ENCODE peak calls at places on chromosome 20, in six cellular contexts. One of them, this sample, is unnamed.

GRCh38 chr20:45034436-45034835 is 66.5 kb downstream of the KCNS1 start:
- DNase-seq in esophagus squamous epithelium: no peak
- DNase-seq in H54: no peak
- DNase-seq in A549: no peak
- DNase-seq in heart left ventricle: no peak
- DNase-seq in tibial nerve: no peak
- DNase-seq in this sample: no peak

GRCh38 chr20:24700166-24700860 is 230.9 kb downstream of the SYNDIG1 start:
- DNase-seq in tibial nerve: no peak
- DNase-seq in H54: no peak
- DNase-seq in A549: no peak
- DNase-seq in heart left ventricle: no peak
- DNase-seq in esophagus squamous epithelium: no peak
- DNase-seq in this sample: no peak

GRCh38 chr20:59988141-59988540 is 29.9 kb downstream of the CDH26 start:
- DNase-seq in heart left ventricle: no peak
- DNase-seq in tibial nerve: no peak
- DNase-seq in H54: peak
- DNase-seq in esophagus squamous epithelium: no peak
- DNase-seq in A549: peak
- DNase-seq in this sample: no peak

GRCh38 chr20:34083137-34083536 is 28.9 kb downstream of the EIF2S2 start:
- DNase-seq in A549: no peak
- DNase-seq in H54: peak
- DNase-seq in esophagus squamous epithelium: no peak
- DNase-seq in tibial nerve: peak
- DNase-seq in heart left ventricle: peak
- DNase-seq in this sample: peak

GRCh38 chr20:19868383-19868782 is 110.3 kb downstream of the RIN2 start:
- DNase-seq in tibial nerve: no peak
- DNase-seq in H54: no peak
- DNase-seq in A549: no peak
- DNase-seq in esophagus squamous epithelium: no peak
- DNase-seq in heart left ventricle: no peak
- DNase-seq in this sample: no peak

GRCh38 chr20:40966516-40967185 is 62.0 kb upstream of the TOP1 start:
- DNase-seq in esophagus squamous epithelium: no peak
- DNase-seq in heart left ventricle: no peak
- DNase-seq in tibial nerve: no peak
- DNase-seq in A549: no peak
- DNase-seq in H54: no peak
- DNase-seq in this sample: no peak

GRCh38 chr20:23823621-23824324 is 2.8 kb downstream of the CST2 start:
- DNase-seq in A549: no peak
- DNase-seq in heart left ventricle: no peak
- DNase-seq in H54: no peak
- DNase-seq in tibial nerve: no peak
- DNase-seq in esophagus squamous epithelium: no peak
- DNase-seq in this sample: no peak

GRCh38 chr20:6381887-6382286 is 259.1 kb upstream of the FERMT1 start:
- DNase-seq in tibial nerve: no peak
- DNase-seq in esophagus squamous epithelium: no peak
- DNase-seq in H54: no peak
- DNase-seq in heart left ventricle: no peak
- DNase-seq in A549: no peak
- DNase-seq in this sample: no peak

GRCh38 chr20:61162506-61162905 is 89.6 kb upstream of the CDH4 start:
- DNase-seq in tibial nerve: no peak
- DNase-seq in esophagus squamous epithelium: no peak
- DNase-seq in heart left ventricle: no peak
- DNase-seq in H54: no peak
- DNase-seq in A549: no peak
- DNase-seq in this sample: no peak

GRCh38 chr20:45061244-45061643 is 39.7 kb downstream of the KCNS1 start:
- DNase-seq in esophagus squamous epithelium: no peak
- DNase-seq in H54: peak
- DNase-seq in A549: peak
- DNase-seq in tibial nerve: no peak
- DNase-seq in heart left ventricle: no peak
- DNase-seq in this sample: no peak

GRCh38 chr20:5118220-5119142 is 1.3 kb downstream of the PCNA start:
- DNase-seq in esophagus squamous epithelium: no peak
- DNase-seq in tibial nerve: no peak
- DNase-seq in H54: no peak
- DNase-seq in heart left ventricle: no peak
- DNase-seq in A549: no peak
- DNase-seq in this sample: no peak

GRCh38 chr20:25308083-25308491 is 60.2 kb downstream of the PYGB start:
- DNase-seq in H54: no peak
- DNase-seq in tibial nerve: no peak
- DNase-seq in esophagus squamous epithelium: no peak
- DNase-seq in A549: no peak
- DNase-seq in heart left ventricle: no peak
- DNase-seq in this sample: no peak

GRCh38 chr20:16501236-16501635 is 72.0 kb downstream of the KIF16B start:
- DNase-seq in heart left ventricle: no peak
- DNase-seq in A549: no peak
- DNase-seq in tibial nerve: no peak
- DNase-seq in H54: no peak
- DNase-seq in esophagus squamous epithelium: no peak
- DNase-seq in this sample: no peak

GRCh38 chr20:7817286-7817685 is 123.0 kb downstream of the HAO1 start:
- DNase-seq in heart left ventricle: no peak
- DNase-seq in tibial nerve: no peak
- DNase-seq in H54: no peak
- DNase-seq in A549: no peak
- DNase-seq in esophagus squamous epithelium: no peak
- DNase-seq in this sample: no peak

GRCh38 chr20:18632196-18632789 is 44.4 kb downstream of the DTD1 start:
- DNase-seq in tibial nerve: peak
- DNase-seq in A549: peak
- DNase-seq in heart left ventricle: peak
- DNase-seq in H54: peak
- DNase-seq in esophagus squamous epithelium: no peak
- DNase-seq in this sample: peak

GRCh38 chr20:48339147-48339985 is 488.4 kb downstream of the PREX1 start:
- DNase-seq in A549: peak
- DNase-seq in H54: peak
- DNase-seq in tibial nerve: no peak
- DNase-seq in esophagus squamous epithelium: no peak
- DNase-seq in heart left ventricle: no peak
- DNase-seq in this sample: no peak

GRCh38 chr20:334578-334977 is 9.2 kb downstream of the SOX12 start:
- DNase-seq in tibial nerve: no peak
- DNase-seq in esophagus squamous epithelium: no peak
- DNase-seq in A549: no peak
- DNase-seq in heart left ventricle: no peak
- DNase-seq in H54: no peak
- DNase-seq in this sample: no peak

GRCh38 chr20:7859371-7859802 is 80.9 kb downstream of the HAO1 start:
- DNase-seq in tibial nerve: no peak
- DNase-seq in esophagus squamous epithelium: no peak
- DNase-seq in H54: no peak
- DNase-seq in heart left ventricle: no peak
- DNase-seq in A549: no peak
- DNase-seq in this sample: no peak

GRCh38 chr20:52015155-52015554 is 176.4 kb downstream of the ZFP64 start:
- DNase-seq in A549: no peak
- DNase-seq in H54: no peak
- DNase-seq in heart left ventricle: no peak
- DNase-seq in esophagus squamous epithelium: no peak
- DNase-seq in tibial nerve: no peak
- DNase-seq in this sample: no peak

GRCh38 chr20:4957939-4958362 is 43.4 kb downstream of the SLC23A2 start:
- DNase-seq in A549: no peak
- DNase-seq in heart left ventricle: no peak
- DNase-seq in esophagus squamous epithelium: no peak
- DNase-seq in H54: no peak
- DNase-seq in tibial nerve: no peak
- DNase-seq in this sample: no peak

GRCh38 chr20:41872986-41873385 is 254.8 kb upstream of the CHD6 start:
- DNase-seq in tibial nerve: no peak
- DNase-seq in A549: no peak
- DNase-seq in esophagus squamous epithelium: no peak
- DNase-seq in heart left ventricle: no peak
- DNase-seq in H54: no peak
- DNase-seq in this sample: no peak

GRCh38 chr20:461254-462198 is 807 bp downstream of the TBC1D20 start:
- DNase-seq in tibial nerve: peak
- DNase-seq in H54: peak
- DNase-seq in heart left ventricle: peak
- DNase-seq in A549: peak
- DNase-seq in esophagus squamous epithelium: no peak
- DNase-seq in this sample: peak

GRCh38 chr20:21505161-21505809 is 8.6 kb downstream of the NKX2-2 start:
- DNase-seq in heart left ventricle: peak
- DNase-seq in esophagus squamous epithelium: no peak
- DNase-seq in tibial nerve: peak
- DNase-seq in H54: peak
- DNase-seq in A549: peak
- DNase-seq in this sample: peak

GRCh38 chr20:29873946-29874345 is 1383.5 kb upstream of the DEFB115 start:
- DNase-seq in heart left ventricle: peak
- DNase-seq in esophagus squamous epithelium: no peak
- DNase-seq in H54: no peak
- DNase-seq in tibial nerve: no peak
- DNase-seq in A549: no peak
- DNase-seq in this sample: peak

GRCh38 chr20:2162823-2163166 is 61.2 kb downstream of the STK35 start:
- DNase-seq in A549: no peak
- DNase-seq in tibial nerve: no peak
- DNase-seq in esophagus squamous epithelium: no peak
- DNase-seq in H54: no peak
- DNase-seq in heart left ventricle: no peak
- DNase-seq in this sample: no peak

GRCh38 chr20:44653536-44653935 is 2.0 kb upstream of the ADA start:
- DNase-seq in tibial nerve: no peak
- DNase-seq in heart left ventricle: no peak
- DNase-seq in A549: no peak
- DNase-seq in esophagus squamous epithelium: no peak
- DNase-seq in H54: no peak
- DNase-seq in this sample: no peak

GRCh38 chr20:33653218-33653899 is 8.8 kb upstream of the C20orf144 start:
- DNase-seq in tibial nerve: no peak
- DNase-seq in heart left ventricle: peak
- DNase-seq in esophagus squamous epithelium: no peak
- DNase-seq in A549: peak
- DNase-seq in H54: no peak
- DNase-seq in this sample: no peak

GRCh38 chr20:1330075-1330830 is 1.3 kb upstream of the SDCBP2 start:
- DNase-seq in H54: no peak
- DNase-seq in A549: no peak
- DNase-seq in esophagus squamous epithelium: no peak
- DNase-seq in tibial nerve: no peak
- DNase-seq in heart left ventricle: peak
- DNase-seq in this sample: peak

GRCh38 chr20:48797850-48798747 is 29.7 kb downstream of the PREX1 start:
- DNase-seq in tibial nerve: no peak
- DNase-seq in A549: no peak
- DNase-seq in esophagus squamous epithelium: no peak
- DNase-seq in heart left ventricle: no peak
- DNase-seq in H54: no peak
- DNase-seq in this sample: no peak

GRCh38 chr20:24382330-24382729 is 87.1 kb upstream of the SYNDIG1 start:
- DNase-seq in esophagus squamous epithelium: no peak
- DNase-seq in H54: no peak
- DNase-seq in tibial nerve: no peak
- DNase-seq in A549: no peak
- DNase-seq in heart left ventricle: no peak
- DNase-seq in this sample: no peak

GRCh38 chr20:20743511-20744169 is 31.2 kb upstream of the RALGAPA2 start:
- DNase-seq in heart left ventricle: peak
- DNase-seq in tibial nerve: peak
- DNase-seq in A549: no peak
- DNase-seq in H54: no peak
- DNase-seq in esophagus squamous epithelium: no peak
- DNase-seq in this sample: peak

GRCh38 chr20:38446441-38447209 is 11.5 kb upstream of the SNHG17 start:
- DNase-seq in A549: peak
- DNase-seq in H54: peak
- DNase-seq in esophagus squamous epithelium: peak
- DNase-seq in tibial nerve: peak
- DNase-seq in heart left ventricle: peak
- DNase-seq in this sample: peak
- TF ChIP-seq POLR2A in A549: peak
- TF ChIP-seq POLR2A in H54: peak
- TF ChIP-seq POLR2A in esophagus squamous epithelium: peak
- TF ChIP-seq POLR2A in tibial nerve: peak
- TF ChIP-seq POLR2A in heart left ventricle: peak
- TF ChIP-seq POLR2A in this sample: peak

GRCh38 chr20:50288128-50288623 is 97.5 kb downstream of the CEBPB start:
- DNase-seq in esophagus squamous epithelium: no peak
- DNase-seq in tibial nerve: no peak
- DNase-seq in A549: no peak
- DNase-seq in H54: no peak
- DNase-seq in heart left ventricle: no peak
- DNase-seq in this sample: no peak

GRCh38 chr20:50287512-50287911 is 96.9 kb downstream of the CEBPB start:
- DNase-seq in A549: no peak
- DNase-seq in esophagus squamous epithelium: no peak
- DNase-seq in heart left ventricle: no peak
- DNase-seq in H54: no peak
- DNase-seq in tibial nerve: no peak
- DNase-seq in this sample: no peak

GRCh38 chr20:50286174-50286511 is 95.5 kb downstream of the CEBPB start:
- DNase-seq in heart left ventricle: no peak
- DNase-seq in esophagus squamous epithelium: no peak
- DNase-seq in tibial nerve: no peak
- DNase-seq in H54: no peak
- DNase-seq in A549: no peak
- DNase-seq in this sample: no peak

GRCh38 chr20:50285376-50286173 is 94.9 kb downstream of the CEBPB start:
- DNase-seq in heart left ventricle: no peak
- DNase-seq in H54: no peak
- DNase-seq in A549: no peak
- DNase-seq in esophagus squamous epithelium: no peak
- DNase-seq in tibial nerve: peak
- DNase-seq in this sample: peak

GRCh38 chr20:50286609-50287008 is 96.0 kb downstream of the CEBPB start:
- DNase-seq in esophagus squamous epithelium: no peak
- DNase-seq in H54: peak
- DNase-seq in tibial nerve: peak
- DNase-seq in A549: peak
- DNase-seq in heart left ventricle: peak
- DNase-seq in this sample: peak
- TF ChIP-seq POLR2A in esophagus squamous epithelium: no peak
- TF ChIP-seq POLR2A in H54: no peak
- TF ChIP-seq POLR2A in tibial nerve: no peak
- TF ChIP-seq POLR2A in A549: no peak
- TF ChIP-seq POLR2A in heart left ventricle: no peak
- TF ChIP-seq POLR2A in this sample: no peak

GRCh38 chr20:37796733-37797132 is 102.9 kb downstream of the CTNNBL1 start:
- DNase-seq in H54: no peak
- DNase-seq in A549: no peak
- DNase-seq in heart left ventricle: no peak
- DNase-seq in tibial nerve: no peak
- DNase-seq in esophagus squamous epithelium: no peak
- DNase-seq in this sample: no peak
- TF ChIP-seq POLR2A in H54: no peak
- TF ChIP-seq POLR2A in A549: no peak
- TF ChIP-seq POLR2A in heart left ventricle: no peak
- TF ChIP-seq POLR2A in tibial nerve: no peak
- TF ChIP-seq POLR2A in esophagus squamous epithelium: no peak
- TF ChIP-seq POLR2A in this sample: no peak

GRCh38 chr20:62365814-62366369 is 1.2 kb downstream of the LAMA5 start:
- DNase-seq in heart left ventricle: peak
- DNase-seq in H54: peak
- DNase-seq in esophagus squamous epithelium: no peak
- DNase-seq in A549: no peak
- DNase-seq in tibial nerve: no peak
- DNase-seq in this sample: peak
- TF ChIP-seq POLR2A in heart left ventricle: no peak
- TF ChIP-seq POLR2A in H54: no peak
- TF ChIP-seq POLR2A in esophagus squamous epithelium: no peak
- TF ChIP-seq POLR2A in A549: peak
- TF ChIP-seq POLR2A in tibial nerve: no peak
- TF ChIP-seq POLR2A in this sample: no peak

This sample was measured in right lobe of liver.